ENCODE peak calls at places on chromosomes 4 and X, in eight cellular contexts. I, C, S, L, F, J, P and K are unnamed samples.
A peak's percentile ranks its signal among the peaks of the same experiment; 100 is the strongest.

GRCh38 chr4:153763404-153763803 is 3.6 kb upstream of the RNF175 start:
- DNase-seq in I (no peak), C (no peak), S (no peak), L (no peak), F (no peak), J (no peak), P (no peak), K (no peak)

GRCh38 chrX:94288325-94288724 is 614.3 kb downstream of the FAM133A start:
- DNase-seq in I (no peak), C (no peak), S (no peak), L (no peak), F (no peak), J (no peak), P (no peak), K (no peak)

GRCh38 chrX:33906971-33907370 is 225.1 kb downstream of the FAM47A start:
- DNase-seq in I (no peak), C (no peak), S (no peak), L (no peak), F (no peak), J (no peak), P (no peak), K (no peak)

GRCh38 chrX:40845331-40845911 is 110.1 kb upstream of the MED14 start:
- DNase-seq in I (peak; percentile 89), C (no peak), S (peak; percentile 85), L (peak; percentile 27), F (no peak), J (peak; percentile 67), P (no peak), K (peak; percentile 86)

GRCh38 chrX:22409418-22409817 is 136.7 kb downstream of the CBLL2 start:
- DNase-seq in I (no peak), C (no peak), S (no peak), L (no peak), F (no peak), J (no peak), P (no peak), K (no peak)

GRCh38 chr4:110878413-110878812 is 255.5 kb upstream of the PITX2 start:
- DNase-seq in I (no peak), C (no peak), S (peak; percentile 23), L (no peak), F (no peak), J (no peak), P (no peak), K (no peak)

GRCh38 chr4:67892905-67893304 is 9.1 kb upstream of the TMPRSS11D start:
- DNase-seq in I (no peak), C (no peak), S (no peak), L (no peak), F (no peak), J (no peak), P (no peak), K (no peak)

GRCh38 chrX:111652719-111653118 is 28.3 kb upstream of the ALG13 start:
- DNase-seq in I (no peak), C (no peak), S (no peak), L (peak; percentile 40), F (no peak), J (no peak), P (no peak), K (no peak)

GRCh38 chr4:2258091-2259035 is 3.5 kb downstream of the MXD4 start:
- DNase-seq in I (no peak), C (peak; percentile 66), S (no peak), L (no peak), F (peak; percentile 2), J (no peak), P (no peak), K (no peak)

GRCh38 chr4:53326535-53326934 is 39.3 kb downstream of the SCFD2 start:
- DNase-seq in I (no peak), C (no peak), S (no peak), L (no peak), F (no peak), J (no peak), P (no peak), K (no peak)

GRCh38 chr4:150479665-150480064 is 102.3 kb upstream of the MAB21L2 start:
- DNase-seq in I (no peak), C (no peak), S (no peak), L (no peak), F (no peak), J (no peak), P (no peak), K (no peak)

GRCh38 chrX:134743121-134743520 is 84.8 kb upstream of the PLAC1 start:
- DNase-seq in I (no peak), C (no peak), S (peak; percentile 54), L (no peak), F (no peak), J (no peak), P (no peak), K (no peak)

GRCh38 chrX:80335062-80335830 is 85.0 kb upstream of the TENT5D start:
- DNase-seq in I (no peak), C (no peak), S (no peak), L (no peak), F (no peak), J (no peak), P (peak; percentile 22), K (no peak)

GRCh38 chr4:184978211-184978610 is 40.1 kb upstream of the HELT start:
- DNase-seq in I (no peak), C (no peak), S (no peak), L (no peak), F (no peak), J (no peak), P (no peak), K (no peak)

GRCh38 chr4:39104255-39104654 is 42.2 kb downstream of the KLHL5 start:
- DNase-seq in I (no peak), C (no peak), S (no peak), L (no peak), F (no peak), J (no peak), P (no peak), K (no peak)

GRCh38 chr4:10186228-10187214 is 69.9 kb upstream of the WDR1 start:
- DNase-seq in I (no peak), C (no peak), S (peak; percentile 25), L (no peak), F (no peak), J (no peak), P (no peak), K (no peak)

GRCh38 chr4:11487876-11488545 is 59.3 kb upstream of the HS3ST1 start:
- DNase-seq in I (no peak), C (no peak), S (peak; percentile 68), L (no peak), F (no peak), J (no peak), P (no peak), K (peak; percentile 18)

GRCh38 chr4:38993683-38994082 is 38.5 kb downstream of the TMEM156 start:
- DNase-seq in I (no peak), C (no peak), S (no peak), L (no peak), F (no peak), J (no peak), P (no peak), K (no peak)

GRCh38 chrX:139851730-139852129 is 81.1 kb downstream of the ATP11C start:
- DNase-seq in I (peak; percentile 14), C (no peak), S (peak; percentile 17), L (no peak), F (no peak), J (no peak), P (no peak), K (no peak)

GRCh38 chr4:98838977-98839618 is 89.8 kb downstream of the EIF4E start:
- DNase-seq in I (no peak), C (no peak), S (peak; percentile 23), L (no peak), F (no peak), J (peak; percentile 30), P (no peak), K (no peak)

GRCh38 chr4:156734965-156735895 is 236.4 kb downstream of the PDGFC start:
- DNase-seq in I (no peak), C (no peak), S (peak; percentile 55), L (no peak), F (no peak), J (no peak), P (peak; percentile 17), K (peak; percentile 44)

GRCh38 chrX:17328837-17329236 is 46.2 kb upstream of the NHS start:
- DNase-seq in I (no peak), C (no peak), S (no peak), L (no peak), F (no peak), J (no peak), P (no peak), K (no peak)